ENCODE peak calls at places on chromosome 14, in ten cellular contexts. L is H1, T is stomach, Z is sigmoid colon, F is A549, X is tibial nerve, J is transverse colon, Y is SK-N-SH, S is K562, U is HepG2. C is an unnamed sample.

GRCh38 chr14:39267592-39268112 is 33.9 kb downstream of the MIA2 start:
- DNase-seq in L (no peak), T (no peak), Z (no peak), F (no peak), X (peak), J (no peak), Y (no peak), S (no peak), U (peak), C (no peak)

GRCh38 chr14:69262516-69262915 is 2.6 kb downstream of the GALNT16 start:
- DNase-seq in L (no peak), T (no peak), Z (no peak), F (no peak), X (no peak), J (no peak), Y (no peak), S (no peak), U (no peak), C (no peak)

GRCh38 chr14:99203080-99203479 is 68.9 kb downstream of the BCL11B start:
- DNase-seq in L (no peak), T (no peak), Z (no peak), F (no peak), X (no peak), J (no peak), Y (no peak), S (no peak), U (no peak), C (no peak)

GRCh38 chr14:57889245-57889644 is 23.4 kb upstream of the SLC35F4 start:
- DNase-seq in L (no peak), T (peak), Z (no peak), F (no peak), X (peak), J (no peak), Y (no peak), S (no peak), U (no peak), C (peak)

GRCh38 chr14:72615511-72616121 is 278.3 kb downstream of the DPF3 start:
- DNase-seq in L (peak), T (no peak), Z (no peak), F (no peak), X (no peak), J (no peak), Y (no peak), S (no peak), U (no peak), C (peak)

GRCh38 chr14:55540847-55541773 is 38.9 kb upstream of the KTN1 start:
- DNase-seq in L (no peak), T (no peak), Z (no peak), F (no peak), X (no peak), J (no peak), Y (no peak), S (no peak), U (no peak), C (no peak)

GRCh38 chr14:25658988-25659387 is 609.0 kb upstream of the STXBP6 start:
- DNase-seq in L (no peak), T (no peak), Z (no peak), F (no peak), X (no peak), J (peak), Y (no peak), S (no peak), U (no peak), C (no peak)

GRCh38 chr14:21300892-21301291 is 21.0 kb downstream of the RPGRIP1 start:
- DNase-seq in L (peak), T (peak), Z (no peak), F (no peak), X (no peak), J (peak), Y (peak), S (no peak), U (no peak), C (no peak)

GRCh38 chr14:72743626-72744025 is 150.3 kb downstream of the DPF3 start:
- DNase-seq in L (peak), T (peak), Z (no peak), F (no peak), X (no peak), J (no peak), Y (no peak), S (no peak), U (no peak), C (no peak)

GRCh38 chr14:99241314-99242035 is 30.5 kb downstream of the BCL11B start:
- DNase-seq in L (no peak), T (no peak), Z (no peak), F (no peak), X (no peak), J (no peak), Y (no peak), S (no peak), U (no peak), C (no peak)

GRCh38 chr14:101762530-101763101 is 1.1 kb downstream of the PPP2R5C start:
- DNase-seq in L (no peak), T (no peak), Z (no peak), F (no peak), X (no peak), J (no peak), Y (no peak), S (no peak), U (peak), C (no peak)

GRCh38 chr14:103123128-103123633 is at the start of gene TNFAIP2:
- DNase-seq in L (peak), T (no peak), Z (peak), F (no peak), X (no peak), J (peak), Y (no peak), S (peak), U (no peak), C (peak)

GRCh38 chr14:100619382-100620305 is 32.4 kb upstream of the BEGAIN start:
- DNase-seq in L (no peak), T (no peak), Z (peak), F (no peak), X (no peak), J (peak), Y (peak), S (no peak), U (no peak), C (peak)

DNA sequence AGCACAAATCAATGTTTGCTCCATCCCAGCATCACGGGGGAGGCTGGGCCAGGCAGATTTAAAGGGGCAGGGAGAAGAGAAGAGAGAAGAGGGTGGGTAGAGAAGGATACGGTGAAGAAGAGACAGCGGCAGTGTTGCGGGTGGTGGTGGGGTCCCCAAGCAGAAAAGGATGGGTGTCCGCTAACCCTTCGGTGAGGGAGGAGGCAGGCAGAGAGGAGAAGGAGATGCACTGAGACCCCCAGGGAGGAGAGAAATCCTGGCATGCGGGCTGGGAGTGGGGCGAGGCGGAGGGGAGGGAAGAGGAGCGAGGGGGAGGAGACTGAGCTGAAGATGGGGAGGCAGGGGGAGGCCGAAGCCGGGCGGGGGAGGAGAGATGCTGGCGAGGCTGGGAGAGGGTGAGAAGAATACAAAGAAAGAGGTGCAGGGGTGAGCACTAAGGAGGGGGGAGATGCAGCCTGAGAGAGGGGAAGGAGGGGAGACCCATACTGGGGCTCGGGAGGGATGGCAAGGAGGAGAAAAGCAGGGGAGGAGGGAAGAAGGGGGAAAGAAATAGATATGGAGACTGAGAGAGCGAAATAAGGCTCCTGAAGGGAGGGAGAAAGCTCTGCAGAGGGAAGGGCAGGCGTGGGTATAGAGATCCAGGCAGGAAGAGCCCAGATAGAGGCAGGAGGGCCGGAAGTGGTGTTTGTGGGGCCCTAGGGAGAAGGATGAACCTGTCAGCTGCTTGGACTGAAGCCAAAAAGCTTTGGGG is at the start of gene JPH4:
- DNase-seq in L (peak), T (peak), Z (peak), F (no peak), X (no peak), J (no peak), Y (peak), S (no peak), U (no peak), C (peak)
- TF ChIP-seq EP300 in L (no peak), T (no peak), Z (no peak), F (no peak), X (no peak), J (no peak), Y (no peak), S (no peak), U (no peak), C (no peak)

DNA sequence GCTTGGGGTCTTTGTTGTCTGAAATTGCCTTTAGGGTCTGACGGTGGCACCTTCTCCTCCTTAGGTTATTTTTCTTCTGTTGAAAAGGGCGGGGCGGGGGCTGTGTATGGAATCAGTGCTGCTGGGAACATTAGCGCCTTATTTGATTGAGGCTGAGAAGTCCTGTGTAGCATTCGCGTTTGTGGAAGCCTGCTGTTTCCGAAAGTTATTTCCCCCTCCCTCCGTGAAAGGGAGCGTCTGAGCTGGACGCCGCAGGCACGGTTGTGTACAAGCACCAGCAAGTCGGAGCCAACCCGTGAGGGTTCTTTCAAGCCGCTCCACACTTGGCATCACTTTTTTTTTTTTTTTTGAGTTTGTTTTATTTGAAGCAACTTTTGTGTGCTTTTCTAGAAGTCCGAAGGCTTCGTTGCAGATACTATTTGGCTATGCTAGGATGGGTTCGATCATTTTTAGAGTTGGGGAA is 1.1 kb downstream of the SYNE2 start:
- DNase-seq in L (no peak), T (peak), Z (peak), F (peak), X (peak), J (peak), Y (peak), S (no peak), U (peak), C (no peak)
- H3K4me3 ChIP-seq in L (peak), T (peak), Z (peak), F (peak), X (peak), J (peak), Y (peak), S (no peak), U (peak), C (peak)

DNA sequence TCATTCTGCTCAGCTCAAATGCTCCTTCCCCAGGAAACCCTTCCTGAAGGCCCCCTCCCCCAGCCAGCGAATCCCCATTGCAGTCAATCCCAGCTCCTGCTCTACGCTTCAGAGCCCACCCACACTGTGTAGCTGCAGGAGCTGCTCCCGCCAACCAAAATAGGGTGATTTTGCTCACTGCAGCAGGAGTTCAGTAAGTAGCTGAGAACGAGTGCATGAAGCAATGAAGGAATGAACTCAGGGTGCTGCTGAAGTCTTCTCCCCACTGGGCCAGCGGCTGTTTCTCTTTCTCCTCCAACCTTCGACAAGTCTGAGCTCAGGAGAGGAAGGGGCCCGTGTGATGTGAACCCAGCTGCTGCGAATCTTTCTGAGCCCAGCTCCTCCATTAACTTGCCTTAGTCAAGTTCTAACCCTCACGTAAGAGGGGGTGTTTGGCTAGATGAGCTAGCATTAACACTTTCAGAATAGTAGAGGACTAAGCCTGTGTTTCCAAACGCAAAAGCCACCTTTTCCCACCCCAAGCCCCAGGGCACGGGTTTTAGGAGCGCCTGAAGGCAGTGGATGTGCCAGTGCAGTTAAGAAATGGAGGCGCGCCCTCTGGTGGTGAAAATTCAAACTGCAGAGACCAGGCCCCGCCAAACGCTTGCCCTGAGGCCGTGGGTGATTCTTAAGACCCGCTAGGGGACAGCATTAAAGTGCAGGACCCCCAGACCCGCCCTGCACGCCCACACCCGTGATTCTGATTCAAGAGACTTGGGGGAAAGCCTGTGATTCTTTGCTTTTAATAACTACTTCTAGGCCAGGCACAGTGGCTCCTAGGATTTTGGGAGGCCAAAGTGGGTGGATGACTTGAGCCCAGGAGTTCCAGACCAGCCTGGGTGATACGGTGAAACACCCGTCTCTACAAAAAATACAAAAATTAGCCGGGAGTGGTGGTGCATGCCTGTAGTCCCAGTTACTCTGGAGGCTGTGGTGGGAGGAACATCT is 11.9 kb upstream of the SERPINA4 start:
- DNase-seq in L (peak), T (peak), Z (no peak), F (peak), X (peak), J (peak), Y (peak), S (peak), U (peak), C (no peak)
- TF ChIP-seq EP300 in L (no peak), T (no peak), Z (no peak), F (no peak), X (no peak), J (no peak), Y (no peak), S (no peak), U (no peak), C (no peak)

GRCh38 chr14:77455966-77456640 is 1.3 kb downstream of the VIPAS39 start:
- DNase-seq in L (no peak), T (no peak), Z (no peak), F (no peak), X (no peak), J (no peak), Y (no peak), S (no peak), U (no peak), C (no peak)
- H3K4me3 ChIP-seq in L (peak), T (peak), Z (no peak), F (peak), X (peak), J (no peak), Y (peak), S (peak), U (peak), C (peak)

DNA sequence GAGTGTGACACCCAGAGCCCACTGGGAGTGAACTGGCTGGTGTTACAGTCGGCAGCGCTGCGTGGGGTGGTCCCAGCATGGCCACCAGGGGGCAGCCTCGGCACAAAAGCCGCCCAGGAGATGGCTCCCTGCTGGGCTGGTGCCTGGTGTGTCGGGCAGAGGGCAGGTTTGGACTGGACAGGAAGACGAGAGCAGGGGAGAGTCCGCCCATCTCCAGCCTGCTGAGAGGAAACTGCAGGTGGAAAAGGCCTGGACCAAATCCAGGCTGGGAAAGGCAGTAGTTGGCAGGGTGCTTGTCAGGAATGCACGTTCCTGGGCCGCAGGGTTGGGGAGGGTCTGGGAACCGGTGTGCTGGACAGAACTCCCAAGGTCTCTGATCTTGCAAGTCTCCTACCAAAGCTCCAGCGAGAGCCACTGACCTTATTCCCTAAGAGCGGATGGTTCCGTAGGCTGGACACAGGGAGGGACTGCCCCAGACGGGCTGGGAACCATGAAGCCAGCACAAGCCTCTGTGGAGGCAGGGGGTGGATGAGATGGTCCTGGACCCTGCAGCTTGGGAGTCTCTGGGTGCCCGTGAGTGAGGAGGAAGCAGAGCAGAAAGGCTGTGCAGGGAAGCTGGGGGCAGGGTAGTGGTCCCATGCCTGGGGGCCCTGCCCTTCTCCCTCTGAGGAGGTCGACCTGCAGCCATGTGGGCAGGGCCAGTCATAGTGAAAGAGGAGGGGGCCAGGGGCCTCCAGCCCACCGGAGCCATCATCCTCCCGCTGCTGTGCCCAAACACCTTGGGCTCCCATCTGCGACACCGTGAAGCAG is 1.8 kb downstream of the AHNAK2 start:
- DNase-seq in L (peak), T (peak), Z (peak), F (peak), X (peak), J (peak), Y (peak), S (peak), U (peak), C (peak)
- TF ChIP-seq EP300 in L (no peak), T (no peak), Z (no peak), F (no peak), X (no peak), J (no peak), Y (no peak), S (no peak), U (no peak), C (no peak)

GRCh38 chr14:96741151-96741977 is 55.8 kb upstream of the VRK1 start:
- DNase-seq in L (peak), T (peak), Z (peak), F (peak), X (peak), J (peak), Y (peak), S (peak), U (no peak), C (no peak)
- H3K4me3 ChIP-seq in L (peak), T (peak), Z (peak), F (peak), X (peak), J (peak), Y (peak), S (no peak), U (peak), C (peak)

GRCh38 chr14:52551696-52552062 is 626 bp downstream of the TXNDC16 start:
- DNase-seq in L (no peak), T (no peak), Z (no peak), F (no peak), X (peak), J (no peak), Y (peak), S (peak), U (peak), C (no peak)

GRCh38 chr14:52551205-52551604 is 1.1 kb downstream of the TXNDC16 start:
- DNase-seq in L (no peak), T (no peak), Z (no peak), F (no peak), X (no peak), J (no peak), Y (no peak), S (no peak), U (no peak), C (no peak)

GRCh38 chr14:52553002-52553670 is 500 bp downstream of the GPR137C start:
- DNase-seq in L (peak), T (peak), Z (peak), F (no peak), X (no peak), J (peak), Y (no peak), S (no peak), U (no peak), C (peak)

GRCh38 chr14:52552063-52552988 is at the start of the genes GPR137C and TXNDC16:
- DNase-seq in L (peak), T (peak), Z (peak), F (peak), X (peak), J (peak), Y (peak), S (peak), U (peak), C (peak)

DNA sequence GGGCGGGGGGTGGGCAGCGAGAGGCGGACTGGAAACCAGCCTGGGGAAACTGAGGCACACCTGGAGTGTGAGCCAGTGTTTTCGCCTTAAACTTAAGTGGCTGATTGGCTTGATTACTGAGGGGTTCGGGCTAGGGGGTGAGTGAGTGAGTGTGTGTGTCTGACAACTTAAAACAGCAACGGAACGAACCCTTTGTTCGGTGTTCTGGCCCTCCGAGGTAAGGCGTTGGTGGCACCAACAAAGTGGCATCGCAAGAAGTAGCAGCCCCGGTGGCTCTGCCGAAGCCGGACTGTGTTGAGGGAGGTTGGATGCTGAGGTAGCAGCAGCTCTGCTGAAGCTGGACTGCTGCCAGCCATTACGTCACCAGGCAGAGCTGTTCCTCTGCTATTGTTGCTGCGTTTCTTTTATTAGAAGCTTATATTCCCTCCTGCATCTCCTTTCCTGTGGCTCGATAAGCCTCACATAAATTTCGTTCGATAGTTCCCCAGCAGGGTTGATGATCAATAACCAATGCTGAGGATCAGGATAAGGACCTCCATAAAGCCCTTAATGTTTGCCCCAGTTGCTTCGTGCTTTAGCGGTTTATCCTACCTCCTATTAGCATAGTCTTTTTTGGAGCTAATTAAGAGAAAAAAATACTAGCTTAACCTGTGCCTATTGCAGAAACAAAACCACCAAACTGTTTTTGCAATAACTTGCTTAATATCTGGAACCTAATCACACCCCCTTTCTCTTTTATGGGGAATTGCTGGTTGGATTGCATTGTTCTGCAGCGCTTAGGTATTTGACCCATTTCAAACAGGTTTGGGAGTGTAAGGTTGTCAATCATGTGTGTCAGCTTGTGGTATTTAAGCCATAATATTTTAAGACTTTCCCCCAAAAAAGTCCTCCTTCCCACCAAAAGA is 1.3 kb downstream of the GPR137C start:
- DNase-seq in L (peak), T (peak), Z (peak), F (no peak), X (peak), J (peak), Y (peak), S (peak), U (peak), C (peak)
- TF ChIP-seq EP300 in L (no peak), T (no peak), Z (no peak), F (no peak), X (no peak), J (no peak), Y (no peak), S (no peak), U (no peak), C (no peak)

C was measured in suprapubic skin.